ENCODE peak calls at places on chromosomes 1 and 21, in ten cellular contexts. One of them, this sample, is unnamed. For H3K9me3, the result is how much of the 10 kb centered on the place peaks cover.

GRCh38 chr1:206117151-206117948 is at the start of gene AVPR1B:
- DNase-seq in RWPE2: no peak
- DNase-seq in H1: peak
- DNase-seq in heart left ventricle: peak
- DNase-seq in lung: no peak
- DNase-seq in psoas muscle: peak
- DNase-seq in AG04450: no peak
- DNase-seq in heart right ventricle: peak
- DNase-seq in thoracic aorta: no peak
- DNase-seq in body of pancreas: peak
- DNase-seq in this sample: no peak

GRCh38 chr1:2231667-2232254 is 3.6 kb downstream of the SKI start:
- DNase-seq in RWPE2: no peak
- DNase-seq in H1: peak
- DNase-seq in heart left ventricle: peak
- DNase-seq in lung: peak
- DNase-seq in psoas muscle: peak
- DNase-seq in AG04450: no peak
- DNase-seq in heart right ventricle: peak
- DNase-seq in thoracic aorta: peak
- DNase-seq in body of pancreas: peak
- DNase-seq in this sample: peak

GRCh38 chr1:50189369-50189768 is 80.6 kb downstream of the ELAVL4 start:
- DNase-seq in RWPE2: no peak
- DNase-seq in H1: no peak
- DNase-seq in heart left ventricle: no peak
- DNase-seq in lung: no peak
- DNase-seq in psoas muscle: no peak
- DNase-seq in AG04450: no peak
- DNase-seq in heart right ventricle: no peak
- DNase-seq in thoracic aorta: no peak
- DNase-seq in body of pancreas: no peak
- DNase-seq in this sample: no peak

GRCh38 chr1:200699871-200700270 is 30.2 kb upstream of the DDX59 start:
- DNase-seq in RWPE2: no peak
- DNase-seq in H1: no peak
- DNase-seq in heart left ventricle: no peak
- DNase-seq in lung: no peak
- DNase-seq in psoas muscle: no peak
- DNase-seq in AG04450: peak
- DNase-seq in heart right ventricle: no peak
- DNase-seq in thoracic aorta: no peak
- DNase-seq in body of pancreas: no peak
- DNase-seq in this sample: no peak

GRCh38 chr1:43536196-43536863 is 5.6 kb downstream of the PTPRF start:
- DNase-seq in RWPE2: no peak
- DNase-seq in H1: no peak
- DNase-seq in heart left ventricle: no peak
- DNase-seq in lung: no peak
- DNase-seq in psoas muscle: no peak
- DNase-seq in AG04450: no peak
- DNase-seq in heart right ventricle: no peak
- DNase-seq in thoracic aorta: no peak
- DNase-seq in body of pancreas: peak
- DNase-seq in this sample: no peak

GRCh38 chr1:54384921-54385726 is 21.1 kb downstream of the SSBP3 start:
- DNase-seq in RWPE2: no peak
- DNase-seq in H1: no peak
- DNase-seq in heart left ventricle: no peak
- DNase-seq in lung: no peak
- DNase-seq in psoas muscle: peak
- DNase-seq in AG04450: peak
- DNase-seq in heart right ventricle: no peak
- DNase-seq in thoracic aorta: no peak
- DNase-seq in body of pancreas: no peak
- DNase-seq in this sample: no peak

GRCh38 chr1:13616234-13616633 is 32.6 kb downstream of the PDPN start:
- DNase-seq in RWPE2: no peak
- DNase-seq in H1: no peak
- DNase-seq in heart left ventricle: no peak
- DNase-seq in lung: no peak
- DNase-seq in psoas muscle: no peak
- DNase-seq in AG04450: no peak
- DNase-seq in heart right ventricle: no peak
- DNase-seq in thoracic aorta: no peak
- DNase-seq in body of pancreas: no peak
- DNase-seq in this sample: no peak

GRCh38 chr1:22750671-22751016 is 40.0 kb downstream of the EPHB2 start:
- DNase-seq in RWPE2: no peak
- DNase-seq in H1: no peak
- DNase-seq in heart left ventricle: no peak
- DNase-seq in lung: no peak
- DNase-seq in psoas muscle: no peak
- DNase-seq in AG04450: no peak
- DNase-seq in heart right ventricle: no peak
- DNase-seq in thoracic aorta: no peak
- DNase-seq in body of pancreas: no peak
- DNase-seq in this sample: no peak

GRCh38 chr1:228478912-228479665 is 8.1 kb upstream of the RNF187 start:
- DNase-seq in RWPE2: no peak
- DNase-seq in H1: peak
- DNase-seq in heart left ventricle: no peak
- DNase-seq in lung: no peak
- DNase-seq in psoas muscle: no peak
- DNase-seq in AG04450: no peak
- DNase-seq in heart right ventricle: no peak
- DNase-seq in thoracic aorta: no peak
- DNase-seq in body of pancreas: no peak
- DNase-seq in this sample: no peak

GRCh38 chr1:39288735-39289465 is 84.4 kb downstream of the MACF1 start:
- DNase-seq in RWPE2: no peak
- DNase-seq in H1: no peak
- DNase-seq in heart left ventricle: no peak
- DNase-seq in lung: no peak
- DNase-seq in psoas muscle: no peak
- DNase-seq in AG04450: no peak
- DNase-seq in heart right ventricle: no peak
- DNase-seq in thoracic aorta: no peak
- DNase-seq in body of pancreas: no peak
- DNase-seq in this sample: no peak

GRCh38 chr1:45566722-45567121 is 16.1 kb downstream of the AKR1A1 start:
- DNase-seq in RWPE2: no peak
- DNase-seq in H1: no peak
- DNase-seq in heart left ventricle: peak
- DNase-seq in lung: peak
- DNase-seq in psoas muscle: peak
- DNase-seq in AG04450: no peak
- DNase-seq in heart right ventricle: peak
- DNase-seq in thoracic aorta: no peak
- DNase-seq in body of pancreas: no peak
- DNase-seq in this sample: peak

GRCh38 chr1:153607381-153607780 is 5.6 kb downstream of the S100A16 start:
- DNase-seq in RWPE2: no peak
- DNase-seq in H1: no peak
- DNase-seq in heart left ventricle: no peak
- DNase-seq in lung: no peak
- DNase-seq in psoas muscle: no peak
- DNase-seq in AG04450: no peak
- DNase-seq in heart right ventricle: no peak
- DNase-seq in thoracic aorta: no peak
- DNase-seq in body of pancreas: no peak
- DNase-seq in this sample: no peak

GRCh38 chr1:170707959-170708666 is 44.2 kb downstream of the PRRX1 start:
- DNase-seq in RWPE2: no peak
- DNase-seq in H1: no peak
- DNase-seq in heart left ventricle: no peak
- DNase-seq in lung: no peak
- DNase-seq in psoas muscle: no peak
- DNase-seq in AG04450: peak
- DNase-seq in heart right ventricle: no peak
- DNase-seq in thoracic aorta: no peak
- DNase-seq in body of pancreas: no peak
- DNase-seq in this sample: no peak

GRCh38 chr1:25017436-25018109 is 87.5 kb upstream of the RUNX3 start:
- DNase-seq in RWPE2: no peak
- DNase-seq in H1: no peak
- DNase-seq in heart left ventricle: no peak
- DNase-seq in lung: no peak
- DNase-seq in psoas muscle: no peak
- DNase-seq in AG04450: no peak
- DNase-seq in heart right ventricle: no peak
- DNase-seq in thoracic aorta: no peak
- DNase-seq in body of pancreas: no peak
- DNase-seq in this sample: no peak

GRCh38 chr1:213689260-213689659 is 298.5 kb upstream of the PROX1 start:
- DNase-seq in RWPE2: no peak
- DNase-seq in H1: no peak
- DNase-seq in heart left ventricle: no peak
- DNase-seq in lung: no peak
- DNase-seq in psoas muscle: no peak
- DNase-seq in AG04450: no peak
- DNase-seq in heart right ventricle: no peak
- DNase-seq in thoracic aorta: no peak
- DNase-seq in body of pancreas: no peak
- DNase-seq in this sample: no peak

GRCh38 chr1:21816602-21817302 is 4.7 kb downstream of the LDLRAD2 start:
- DNase-seq in RWPE2: no peak
- DNase-seq in H1: no peak
- DNase-seq in heart left ventricle: no peak
- DNase-seq in lung: no peak
- DNase-seq in psoas muscle: no peak
- DNase-seq in AG04450: peak
- DNase-seq in heart right ventricle: no peak
- DNase-seq in thoracic aorta: no peak
- DNase-seq in body of pancreas: no peak
- DNase-seq in this sample: no peak

GRCh38 chr1:207745285-207745684 is 6.6 kb upstream of the CD46 start:
- DNase-seq in RWPE2: no peak
- DNase-seq in H1: no peak
- DNase-seq in heart left ventricle: no peak
- DNase-seq in lung: no peak
- DNase-seq in psoas muscle: no peak
- DNase-seq in AG04450: no peak
- DNase-seq in heart right ventricle: no peak
- DNase-seq in thoracic aorta: no peak
- DNase-seq in body of pancreas: no peak
- DNase-seq in this sample: no peak

GRCh38 chr1:3393987-3394920 is 60.2 kb upstream of the ARHGEF16 start:
- DNase-seq in RWPE2: no peak
- DNase-seq in H1: no peak
- DNase-seq in heart left ventricle: peak
- DNase-seq in lung: no peak
- DNase-seq in psoas muscle: no peak
- DNase-seq in AG04450: no peak
- DNase-seq in heart right ventricle: no peak
- DNase-seq in thoracic aorta: no peak
- DNase-seq in body of pancreas: no peak
- DNase-seq in this sample: no peak
- H3K4me3 ChIP-seq in RWPE2: no peak
- H3K4me3 ChIP-seq in H1: peak
- H3K4me3 ChIP-seq in heart left ventricle: peak
- H3K4me3 ChIP-seq in lung: no peak
- H3K4me3 ChIP-seq in psoas muscle: peak
- H3K4me3 ChIP-seq in AG04450: no peak
- H3K4me3 ChIP-seq in heart right ventricle: peak
- H3K4me3 ChIP-seq in thoracic aorta: peak
- H3K4me3 ChIP-seq in body of pancreas: no peak
- H3K4me3 ChIP-seq in this sample: peak

DNA sequence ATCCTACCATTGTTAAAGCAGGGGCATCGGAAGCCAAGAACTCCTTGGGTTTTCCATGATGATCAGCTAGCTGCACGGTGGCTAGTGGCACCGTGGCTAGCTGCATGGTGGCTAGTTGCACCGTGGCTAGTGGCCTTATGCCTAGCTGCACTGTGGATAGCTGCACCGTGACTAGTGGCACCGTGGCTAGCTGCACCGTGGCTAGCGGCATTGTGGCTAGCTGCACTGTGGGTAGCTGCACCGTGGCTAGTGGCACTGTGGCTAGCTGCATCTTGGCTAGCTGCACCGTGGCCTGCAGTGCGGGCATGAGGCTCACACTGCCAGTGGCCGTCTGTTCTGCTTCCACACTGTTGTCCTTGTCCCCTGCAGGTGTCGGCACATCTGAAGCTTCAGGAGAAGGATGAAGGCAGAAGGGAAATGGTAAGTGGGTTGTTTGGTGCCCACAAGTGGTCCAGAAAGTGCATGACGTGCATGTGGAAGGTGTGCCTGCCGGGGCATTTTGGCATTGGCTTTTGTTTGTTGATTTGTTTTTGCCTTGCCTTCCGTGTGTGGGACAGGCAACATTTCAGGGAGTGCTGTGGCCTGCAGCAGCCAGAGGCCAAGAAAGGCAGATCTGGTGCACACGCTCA is 38.6 kb downstream of the TFF3 start:
- DNase-seq in RWPE2: no peak
- DNase-seq in H1: no peak
- DNase-seq in heart left ventricle: no peak
- DNase-seq in lung: no peak
- DNase-seq in psoas muscle: no peak
- DNase-seq in AG04450: no peak
- DNase-seq in heart right ventricle: no peak
- DNase-seq in thoracic aorta: no peak
- DNase-seq in body of pancreas: no peak
- DNase-seq in this sample: no peak
- TF ChIP-seq CTCF in RWPE2: no peak
- TF ChIP-seq CTCF in H1: no peak
- TF ChIP-seq CTCF in heart left ventricle: no peak
- TF ChIP-seq CTCF in lung: no peak
- TF ChIP-seq CTCF in psoas muscle: no peak
- TF ChIP-seq CTCF in AG04450: no peak
- TF ChIP-seq CTCF in heart right ventricle: no peak
- TF ChIP-seq CTCF in thoracic aorta: no peak
- TF ChIP-seq CTCF in body of pancreas: no peak
- TF ChIP-seq CTCF in this sample: no peak

DNA sequence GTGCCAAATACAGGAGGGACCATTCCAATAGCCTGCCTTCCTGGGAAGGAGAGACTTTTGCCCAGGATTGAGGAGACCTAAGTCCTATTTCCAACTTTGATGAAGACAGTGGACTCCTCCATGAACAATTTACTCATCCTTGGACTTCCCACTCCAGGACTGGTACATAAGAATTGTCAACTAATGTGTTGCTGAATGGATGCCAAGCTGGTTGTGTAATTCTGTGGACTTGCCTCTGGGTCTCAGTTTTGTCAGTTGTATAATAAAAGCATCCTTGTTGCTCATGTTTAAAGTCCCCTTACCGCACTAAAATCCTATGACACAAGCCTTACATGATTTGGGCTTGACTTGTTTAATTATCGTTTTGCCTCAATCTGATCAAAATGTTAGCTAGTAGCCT is 13.2 kb upstream of the ZP4 start:
- DNase-seq in RWPE2: no peak
- DNase-seq in H1: no peak
- DNase-seq in heart left ventricle: no peak
- DNase-seq in lung: no peak
- DNase-seq in psoas muscle: no peak
- DNase-seq in AG04450: no peak
- DNase-seq in heart right ventricle: no peak
- DNase-seq in thoracic aorta: no peak
- DNase-seq in body of pancreas: no peak
- DNase-seq in this sample: no peak
- H3K9me3 ChIP-seq in RWPE2: under half
- H3K9me3 ChIP-seq in H1: under half
- H3K9me3 ChIP-seq in heart left ventricle: under half
- H3K9me3 ChIP-seq in lung: under half
- H3K9me3 ChIP-seq in psoas muscle: under half
- H3K9me3 ChIP-seq in AG04450: under half
- H3K9me3 ChIP-seq in heart right ventricle: under half
- H3K9me3 ChIP-seq in thoracic aorta: under half
- H3K9me3 ChIP-seq in body of pancreas: under half
- H3K9me3 ChIP-seq in this sample: under half

GRCh38 chr21:38661296-38662223 is 144.2 kb upstream of the ETS2 start:
- DNase-seq in RWPE2: no peak
- DNase-seq in H1: peak
- DNase-seq in heart left ventricle: peak
- DNase-seq in lung: no peak
- DNase-seq in psoas muscle: peak
- DNase-seq in AG04450: peak
- DNase-seq in heart right ventricle: peak
- DNase-seq in thoracic aorta: no peak
- DNase-seq in body of pancreas: no peak
- DNase-seq in this sample: no peak
- H3K4me3 ChIP-seq in RWPE2: peak
- H3K4me3 ChIP-seq in H1: peak
- H3K4me3 ChIP-seq in heart left ventricle: peak
- H3K4me3 ChIP-seq in lung: no peak
- H3K4me3 ChIP-seq in psoas muscle: peak
- H3K4me3 ChIP-seq in AG04450: peak
- H3K4me3 ChIP-seq in heart right ventricle: peak
- H3K4me3 ChIP-seq in thoracic aorta: peak
- H3K4me3 ChIP-seq in body of pancreas: no peak
- H3K4me3 ChIP-seq in this sample: peak

This sample was measured in tibial nerve.